ENCODE peak calls at places on chromosomes 16 and 17, in five cellular contexts. One of them, this sample, is unnamed.

GRCh38 chr17:5122586-5123342 is 6.9 kb downstream of the USP6 start:
- DNase-seq in CD8-positive, alpha-beta memory T cell: peak; percentile 9
- DNase-seq in mammary epithelial cell: no peak
- DNase-seq in transverse colon: peak; percentile 36
- DNase-seq in heart right ventricle: no peak
- DNase-seq in this sample: no peak

GRCh38 chr16:4392382-4393242 is 21.0 kb downstream of the VASN start:
- DNase-seq in transverse colon: no peak
- DNase-seq in heart right ventricle: no peak
- DNase-seq in CD8-positive, alpha-beta memory T cell: no peak
- DNase-seq in mammary epithelial cell: peak; percentile 62
- DNase-seq in this sample: no peak

GRCh38 chr17:57887161-57887560 is 37.3 kb upstream of the MRPS23 start:
- DNase-seq in mammary epithelial cell: no peak
- DNase-seq in CD8-positive, alpha-beta memory T cell: no peak
- DNase-seq in heart right ventricle: no peak
- DNase-seq in transverse colon: no peak
- DNase-seq in this sample: no peak

GRCh38 chr17:19533718-19534561 is at the start of gene SLC47A1:
- DNase-seq in CD8-positive, alpha-beta memory T cell: peak; percentile 17
- DNase-seq in mammary epithelial cell: peak; percentile 34
- DNase-seq in heart right ventricle: no peak
- DNase-seq in transverse colon: peak; percentile 20
- DNase-seq in this sample: no peak

GRCh38 chr17:61164517-61164916 is 235.1 kb upstream of the TBX2 start:
- DNase-seq in CD8-positive, alpha-beta memory T cell: no peak
- DNase-seq in heart right ventricle: no peak
- DNase-seq in mammary epithelial cell: no peak
- DNase-seq in transverse colon: no peak
- DNase-seq in this sample: no peak

GRCh38 chr16:83205896-83206295 is 579.1 kb downstream of the CDH13 start:
- DNase-seq in CD8-positive, alpha-beta memory T cell: no peak
- DNase-seq in heart right ventricle: no peak
- DNase-seq in mammary epithelial cell: peak; percentile 44
- DNase-seq in transverse colon: no peak
- DNase-seq in this sample: no peak

GRCh38 chr17:72602517-72603345 is 481.9 kb downstream of the SOX9 start:
- DNase-seq in transverse colon: peak; percentile 72
- DNase-seq in mammary epithelial cell: peak; percentile 87
- DNase-seq in heart right ventricle: no peak
- DNase-seq in CD8-positive, alpha-beta memory T cell: no peak
- DNase-seq in this sample: no peak

GRCh38 chr16:253833-254232 is 19.2 kb downstream of the FAM234A start:
- DNase-seq in heart right ventricle: no peak
- DNase-seq in mammary epithelial cell: no peak
- DNase-seq in transverse colon: peak; percentile 43
- DNase-seq in CD8-positive, alpha-beta memory T cell: no peak
- DNase-seq in this sample: no peak

GRCh38 chr17:80737106-80738019 is 192.7 kb downstream of the RPTOR start:
- DNase-seq in mammary epithelial cell: no peak
- DNase-seq in CD8-positive, alpha-beta memory T cell: no peak
- DNase-seq in transverse colon: peak; percentile 48
- DNase-seq in heart right ventricle: no peak
- DNase-seq in this sample: no peak

GRCh38 chr16:51734220-51734619 is 583.1 kb upstream of the SALL1 start:
- DNase-seq in transverse colon: no peak
- DNase-seq in heart right ventricle: no peak
- DNase-seq in CD8-positive, alpha-beta memory T cell: no peak
- DNase-seq in mammary epithelial cell: no peak
- DNase-seq in this sample: no peak

GRCh38 chr17:14464741-14465140 is 163.9 kb downstream of the HS3ST3B1 start:
- DNase-seq in CD8-positive, alpha-beta memory T cell: no peak
- DNase-seq in transverse colon: no peak
- DNase-seq in heart right ventricle: no peak
- DNase-seq in mammary epithelial cell: no peak
- DNase-seq in this sample: peak; percentile 2

GRCh38 chr16:69166946-69167930 is 19.7 kb upstream of the SNTB2 start:
- DNase-seq in heart right ventricle: no peak
- DNase-seq in CD8-positive, alpha-beta memory T cell: no peak
- DNase-seq in mammary epithelial cell: peak; percentile 59
- DNase-seq in transverse colon: no peak
- DNase-seq in this sample: no peak

GRCh38 chr17:29007456-29008455 is 1.9 kb upstream of the SEZ6 start:
- DNase-seq in mammary epithelial cell: peak; percentile 74
- DNase-seq in CD8-positive, alpha-beta memory T cell: no peak
- DNase-seq in transverse colon: no peak
- DNase-seq in heart right ventricle: no peak
- DNase-seq in this sample: peak; percentile 53

GRCh38 chr17:17572010-17572785 is 19.3 kb downstream of the PEMT start:
- DNase-seq in heart right ventricle: no peak
- DNase-seq in mammary epithelial cell: no peak
- DNase-seq in CD8-positive, alpha-beta memory T cell: no peak
- DNase-seq in transverse colon: no peak
- DNase-seq in this sample: no peak

GRCh38 chr17:21369395-21369794 is 6.8 kb upstream of the KCNJ12 start:
- DNase-seq in transverse colon: no peak
- DNase-seq in heart right ventricle: no peak
- DNase-seq in CD8-positive, alpha-beta memory T cell: no peak
- DNase-seq in mammary epithelial cell: no peak
- DNase-seq in this sample: no peak

GRCh38 chr16:70582280-70582978 is 58.8 kb downstream of the SF3B3 start:
- DNase-seq in heart right ventricle: no peak
- DNase-seq in CD8-positive, alpha-beta memory T cell: no peak
- DNase-seq in mammary epithelial cell: no peak
- DNase-seq in transverse colon: no peak
- DNase-seq in this sample: no peak

GRCh38 chr17:19979917-19980770 is 2.5 kb upstream of the AKAP10 start:
- DNase-seq in mammary epithelial cell: no peak
- DNase-seq in heart right ventricle: peak; percentile 15
- DNase-seq in CD8-positive, alpha-beta memory T cell: no peak
- DNase-seq in transverse colon: peak; percentile 13
- DNase-seq in this sample: no peak

GRCh38 chr17:48787850-48788249 is 29.2 kb downstream of the TTLL6 start:
- DNase-seq in mammary epithelial cell: no peak
- DNase-seq in heart right ventricle: peak; percentile 15
- DNase-seq in CD8-positive, alpha-beta memory T cell: no peak
- DNase-seq in transverse colon: no peak
- DNase-seq in this sample: no peak

GRCh38 chr17:42182927-42183734 is 2.1 kb downstream of the HCRT start:
- DNase-seq in heart right ventricle: no peak
- DNase-seq in CD8-positive, alpha-beta memory T cell: no peak
- DNase-seq in transverse colon: no peak
- DNase-seq in mammary epithelial cell: peak; percentile 16
- DNase-seq in this sample: no peak

GRCh38 chr17:42187833-42188232 is 2.6 kb upstream of the HCRT start:
- DNase-seq in CD8-positive, alpha-beta memory T cell: no peak
- DNase-seq in mammary epithelial cell: no peak
- DNase-seq in heart right ventricle: no peak
- DNase-seq in transverse colon: no peak
- DNase-seq in this sample: no peak

GRCh38 chr17:42183741-42184711 is 1.2 kb downstream of the HCRT start:
- DNase-seq in heart right ventricle: peak; percentile 61
- DNase-seq in mammary epithelial cell: peak; percentile 12
- DNase-seq in transverse colon: peak; percentile 83
- DNase-seq in CD8-positive, alpha-beta memory T cell: peak; percentile 73
- DNase-seq in this sample: no peak

GRCh38 chr17:42185497-42185860 is 227 bp upstream of the HCRT start:
- DNase-seq in heart right ventricle: no peak
- DNase-seq in CD8-positive, alpha-beta memory T cell: no peak
- DNase-seq in transverse colon: no peak
- DNase-seq in mammary epithelial cell: no peak
- DNase-seq in this sample: no peak

GRCh38 chr17:42184717-42185496 is at the start of gene HCRT:
- DNase-seq in mammary epithelial cell: no peak
- DNase-seq in transverse colon: no peak
- DNase-seq in heart right ventricle: no peak
- DNase-seq in CD8-positive, alpha-beta memory T cell: no peak
- DNase-seq in this sample: no peak
- H3K27ac ChIP-seq in mammary epithelial cell: no peak within 1 kb of the TSS
- H3K27ac ChIP-seq in transverse colon: peak within 1 kb of the TSS; percentile 85
- H3K27ac ChIP-seq in heart right ventricle: peak within 1 kb of the TSS; percentile 67
- H3K27ac ChIP-seq in CD8-positive, alpha-beta memory T cell: no peak within 1 kb of the TSS
- H3K27ac ChIP-seq in this sample: no peak within 1 kb of the TSS

GRCh38 chr17:9169116-9169515 is 147.8 kb downstream of the NTN1 start:
- DNase-seq in heart right ventricle: no peak
- DNase-seq in mammary epithelial cell: peak; percentile 70
- DNase-seq in CD8-positive, alpha-beta memory T cell: no peak
- DNase-seq in transverse colon: no peak
- DNase-seq in this sample: no peak
- H3K27ac ChIP-seq in heart right ventricle: no peak overlapping the region
- H3K27ac ChIP-seq in mammary epithelial cell: no peak overlapping the region
- H3K27ac ChIP-seq in CD8-positive, alpha-beta memory T cell: no peak overlapping the region
- H3K27ac ChIP-seq in transverse colon: no peak overlapping the region
- H3K27ac ChIP-seq in this sample: no peak overlapping the region

GRCh38 chr17:78384479-78385175 is 6.2 kb downstream of the PGS1 start:
- DNase-seq in CD8-positive, alpha-beta memory T cell: no peak
- DNase-seq in mammary epithelial cell: no peak
- DNase-seq in heart right ventricle: no peak
- DNase-seq in transverse colon: no peak
- DNase-seq in this sample: no peak
- H3K27ac ChIP-seq in CD8-positive, alpha-beta memory T cell: no peak overlapping the region
- H3K27ac ChIP-seq in mammary epithelial cell: peak overlapping the region; percentile 21
- H3K27ac ChIP-seq in heart right ventricle: peak overlapping the region; percentile 88
- H3K27ac ChIP-seq in transverse colon: peak overlapping the region; percentile 68
- H3K27ac ChIP-seq in this sample: peak overlapping the region; percentile 74

DNA sequence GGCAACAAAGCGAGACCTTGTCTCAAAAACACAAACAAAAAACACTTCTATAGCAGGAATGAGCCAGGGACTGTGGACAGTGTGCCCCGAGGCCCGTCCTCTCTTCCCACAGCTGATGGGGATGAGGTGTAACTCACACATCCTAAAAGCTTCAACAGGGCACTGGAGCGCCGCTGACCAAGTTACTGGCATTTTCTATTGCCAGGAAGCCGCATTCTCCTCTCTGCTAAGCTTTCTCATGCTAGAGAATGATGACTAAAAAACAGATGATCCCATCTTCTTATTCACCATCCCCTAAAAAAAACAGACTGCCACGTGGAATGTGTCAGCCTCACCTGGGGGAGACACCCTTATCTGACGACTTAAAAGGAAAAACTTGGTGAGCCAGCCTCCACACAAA is 16.3 kb downstream of the CARHSP1 start:
- DNase-seq in transverse colon: no peak
- DNase-seq in heart right ventricle: no peak
- DNase-seq in mammary epithelial cell: peak; percentile 20
- DNase-seq in CD8-positive, alpha-beta memory T cell: no peak
- DNase-seq in this sample: no peak
- H3K27ac ChIP-seq in transverse colon: no peak overlapping the region
- H3K27ac ChIP-seq in heart right ventricle: peak overlapping the region; percentile 50
- H3K27ac ChIP-seq in mammary epithelial cell: no peak overlapping the region
- H3K27ac ChIP-seq in CD8-positive, alpha-beta memory T cell: no peak overlapping the region
- H3K27ac ChIP-seq in this sample: peak overlapping the region; percentile 88

GRCh38 chr17:12985431-12986285 is 32.2 kb downstream of the ELAC2 start:
- DNase-seq in heart right ventricle: peak; percentile 67
- DNase-seq in mammary epithelial cell: no peak
- DNase-seq in CD8-positive, alpha-beta memory T cell: no peak
- DNase-seq in transverse colon: no peak
- DNase-seq in this sample: no peak
- H3K27ac ChIP-seq in heart right ventricle: peak overlapping the region; percentile 73
- H3K27ac ChIP-seq in mammary epithelial cell: no peak overlapping the region
- H3K27ac ChIP-seq in CD8-positive, alpha-beta memory T cell: no peak overlapping the region
- H3K27ac ChIP-seq in transverse colon: no peak overlapping the region
- H3K27ac ChIP-seq in this sample: no peak overlapping the region

DNA sequence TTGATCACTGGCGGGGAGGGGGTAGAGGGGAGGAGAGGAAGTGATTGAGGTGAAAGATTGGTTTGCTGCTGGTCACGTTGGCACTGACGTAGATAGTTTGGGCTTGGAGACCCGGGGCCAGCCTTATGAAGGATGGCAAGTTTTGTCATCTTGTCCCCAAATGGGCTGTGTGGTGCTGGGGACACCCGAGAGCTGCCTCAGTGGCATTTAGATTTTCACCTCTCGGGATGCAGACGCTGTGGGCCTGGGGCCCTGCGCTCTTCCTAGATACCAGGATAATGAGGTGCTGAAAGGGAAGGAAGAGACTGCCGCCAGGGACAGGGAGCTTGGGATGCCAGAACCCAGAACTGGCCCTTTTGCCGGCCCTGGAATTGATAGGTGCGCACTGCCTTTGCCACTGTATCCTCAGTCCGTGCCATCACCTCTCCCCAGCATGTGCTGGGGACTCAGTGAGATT is 1.4 kb upstream of the SOCS3 start:
- DNase-seq in transverse colon: no peak
- DNase-seq in heart right ventricle: no peak
- DNase-seq in mammary epithelial cell: no peak
- DNase-seq in CD8-positive, alpha-beta memory T cell: no peak
- DNase-seq in this sample: no peak
- H3K27ac ChIP-seq in transverse colon: no peak overlapping the region
- H3K27ac ChIP-seq in heart right ventricle: peak overlapping the region; percentile 99
- H3K27ac ChIP-seq in mammary epithelial cell: no peak overlapping the region
- H3K27ac ChIP-seq in CD8-positive, alpha-beta memory T cell: no peak overlapping the region
- H3K27ac ChIP-seq in this sample: no peak overlapping the region

DNA sequence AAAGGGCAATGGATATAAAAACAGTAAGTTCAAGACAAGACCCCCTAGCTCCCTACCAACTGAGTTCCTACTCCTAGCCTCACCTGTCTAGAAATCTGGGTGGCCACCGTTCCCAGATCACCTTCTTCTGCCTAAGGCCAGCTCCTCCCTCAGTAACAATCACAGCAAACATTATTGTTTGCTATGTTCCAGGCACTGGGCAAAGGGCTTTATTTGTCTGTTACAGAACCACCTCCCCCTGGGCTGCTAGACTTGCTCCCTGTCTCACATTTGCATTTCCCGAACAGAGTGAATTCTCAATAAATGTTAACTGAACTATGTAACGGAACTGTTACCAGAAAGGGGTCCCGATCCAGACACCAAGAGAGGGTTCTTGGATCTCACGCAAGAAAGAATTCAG is 6.8 kb downstream of the LRRC3C start:
- DNase-seq in transverse colon: no peak
- DNase-seq in mammary epithelial cell: no peak
- DNase-seq in heart right ventricle: no peak
- DNase-seq in CD8-positive, alpha-beta memory T cell: no peak
- DNase-seq in this sample: no peak
- H3K27ac ChIP-seq in transverse colon: no peak overlapping the region
- H3K27ac ChIP-seq in mammary epithelial cell: no peak overlapping the region
- H3K27ac ChIP-seq in heart right ventricle: peak overlapping the region; percentile 85
- H3K27ac ChIP-seq in CD8-positive, alpha-beta memory T cell: no peak overlapping the region
- H3K27ac ChIP-seq in this sample: no peak overlapping the region

This sample was measured in epithelial cell of prostate.